ENCODE peak calls at places on chromosomes 11 and 22, in seven cellular contexts. L is transverse colon, E is K562, G is upper lobe of left lung, T is A549, B is GM12878, J is stomach. K is an unnamed sample.

GRCh38 chr11:69520186-69520585 is 38.7 kb downstream of the LINC01488 start:
- DNase-seq in L (no peak), J (no peak), E (no peak), T (no peak), B (no peak), G (no peak), K (no peak)

GRCh38 chr11:2468363-2469240 is 23.8 kb downstream of the KCNQ1 start:
- DNase-seq in L (no peak), J (peak; percentile 21), E (no peak), T (no peak), B (no peak), G (no peak), K (no peak)

GRCh38 chr11:11798586-11799438 is 43.0 kb upstream of the USP47 start:
- DNase-seq in J (peak; percentile 91), T (peak; percentile 78), L (peak; percentile 88), E (peak; percentile 83), G (peak; percentile 86), B (no peak), K (peak; percentile 79)

GRCh38 chr11:93054881-93055280 is 85.4 kb downstream of the MTNR1B start:
- DNase-seq in B (no peak), G (no peak), L (no peak), E (peak; percentile 30), T (peak; percentile 91), J (no peak), K (no peak)

GRCh38 chr11:123580557-123581275 is 73.7 kb downstream of the SCN3B start:
- DNase-seq in B (no peak), G (peak; percentile 73), J (peak; percentile 84), T (peak; percentile 65), E (peak; percentile 67), L (peak; percentile 73), K (no peak)

GRCh38 chr11:118109231-118109630 is 22.5 kb upstream of the SMIM35 start:
- DNase-seq in G (no peak), L (no peak), B (no peak), T (no peak), J (no peak), E (no peak), K (no peak)

GRCh38 chr11:133836076-133836548 is 9.2 kb downstream of the SPATA19 start:
- DNase-seq in E (no peak), L (no peak), J (no peak), G (no peak), T (no peak), B (no peak), K (no peak)

GRCh38 chr11:115360186-115360824 is 143.9 kb downstream of the CADM1 start:
- DNase-seq in J (no peak), E (no peak), B (no peak), G (no peak), L (no peak), T (no peak), K (no peak)

GRCh38 chr22:31604746-31605705 is 57.0 kb downstream of the PISD start:
- DNase-seq in E (no peak), B (no peak), L (no peak), T (no peak), J (no peak), G (no peak), K (no peak)

GRCh38 chr11:2400761-2401435 is 348 bp downstream of the TSSC4 start:
- DNase-seq in B (no peak), G (no peak), E (no peak), L (no peak), T (no peak), J (no peak), K (no peak)

GRCh38 chr11:123351375-123351774 is 78.7 kb upstream of the GRAMD1B start:
- DNase-seq in E (no peak), G (no peak), T (no peak), L (no peak), B (no peak), J (no peak), K (no peak)

DNA sequence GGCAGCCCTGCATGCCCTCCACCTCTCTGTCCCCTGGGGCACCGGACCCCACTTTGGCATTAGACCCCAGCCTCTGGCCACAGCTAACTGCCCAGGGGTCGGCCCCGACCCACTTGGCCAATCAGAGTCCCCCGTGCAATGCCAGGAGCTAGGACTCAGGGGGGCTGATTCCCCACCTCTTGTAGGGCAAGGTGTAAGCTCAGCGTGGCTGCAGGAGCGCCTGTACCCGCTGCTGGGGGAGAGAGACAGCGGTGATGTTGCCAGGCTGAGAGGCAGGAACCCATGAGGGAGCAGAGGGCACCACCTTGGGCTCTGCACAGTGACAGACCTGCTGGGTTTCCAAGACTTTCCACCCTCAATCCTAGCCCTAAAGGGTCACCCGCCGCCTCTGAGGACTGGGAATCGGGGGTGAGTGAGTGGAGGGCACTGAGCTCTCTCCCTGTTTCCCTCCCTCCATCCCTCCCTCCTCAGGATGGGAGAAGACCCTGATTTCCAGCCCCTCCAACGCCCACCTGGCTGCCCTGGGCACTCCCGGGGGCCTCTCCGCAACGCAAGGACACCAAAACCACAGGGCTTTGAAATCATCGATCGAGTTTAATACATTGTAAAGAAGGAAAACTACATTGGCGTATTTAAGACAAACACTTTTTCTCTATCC is 128.3 kb downstream of the ARHGAP8 start:
- DNase-seq in E (no peak), J (no peak), G (peak; percentile 17), L (no peak), B (no peak), T (no peak), K (no peak)
- TF ChIP-seq EP300 in E (no peak), J (no peak), G (no peak), L (no peak), B (no peak), T (no peak), K (no peak)

GRCh38 chr22:37538590-37539357 is 19.6 kb upstream of the CARD10 start:
- DNase-seq in T (peak; percentile 91), B (peak; percentile 80), E (peak; percentile 90), J (peak; percentile 95), L (peak; percentile 97), G (peak; percentile 97), K (peak; percentile 89)
- TF ChIP-seq EP300 in T (no peak), B (peak; percentile 37), E (no peak), J (no peak), L (no peak), G (no peak), K (peak; percentile 61)

GRCh38 chr11:10490032-10490397 is 35.0 kb downstream of the AMPD3 start:
- DNase-seq in L (no peak), E (peak; percentile 11), B (no peak), G (no peak), J (no peak), T (no peak), K (no peak)

GRCh38 chr11:10489444-10489785 is 34.4 kb downstream of the AMPD3 start:
- DNase-seq in J (no peak), E (no peak), T (no peak), G (no peak), B (no peak), L (no peak), K (no peak)

GRCh38 chr11:10492084-10492483 is 37.0 kb downstream of the AMPD3 start:
- DNase-seq in J (no peak), E (no peak), B (no peak), L (no peak), T (no peak), G (no peak), K (no peak)

GRCh38 chr11:10488581-10489443 is 33.7 kb downstream of the AMPD3 start:
- DNase-seq in T (no peak), L (peak; percentile 82), G (peak; percentile 36), B (peak; percentile 63), J (peak; percentile 71), E (no peak), K (no peak)

DNA sequence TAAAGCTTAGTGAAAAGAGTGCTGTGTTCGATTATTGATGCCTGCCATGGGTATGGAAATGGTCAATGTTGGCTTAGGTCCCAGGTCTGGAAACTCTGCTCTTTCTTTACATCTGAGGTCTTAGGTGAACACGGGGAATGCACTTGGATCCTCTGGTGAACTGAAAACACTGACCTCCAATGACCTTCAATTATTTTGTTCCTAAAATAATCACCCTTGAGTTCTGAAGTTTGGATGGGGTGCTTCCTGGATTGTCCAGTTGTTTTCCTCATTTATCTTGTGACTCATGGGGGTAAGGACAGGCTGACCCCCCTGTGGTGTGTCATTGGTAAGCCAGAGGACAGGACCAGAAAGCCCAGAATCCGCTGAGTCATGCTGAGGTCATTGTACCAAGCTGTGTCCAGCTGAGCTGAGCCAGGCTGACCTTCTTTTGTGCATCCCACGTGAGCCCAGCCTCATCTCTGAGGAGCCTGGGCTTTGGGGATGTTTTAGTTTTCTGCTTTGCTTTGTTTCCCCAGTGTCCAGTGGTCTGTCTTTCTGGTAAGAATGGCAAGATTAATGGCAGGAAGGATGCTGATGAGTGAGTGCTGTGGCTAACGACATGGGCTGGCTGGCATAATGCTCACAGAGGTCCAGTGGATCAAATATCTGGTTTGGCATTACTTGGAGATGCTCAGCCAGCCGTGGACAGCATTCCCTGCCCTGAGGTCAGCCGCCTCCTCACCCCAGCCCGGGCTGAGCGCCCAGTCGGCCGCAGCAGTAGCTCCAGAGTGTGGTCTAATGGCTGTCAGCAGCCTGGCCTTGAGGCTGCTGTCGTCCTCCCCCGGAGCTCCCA is 35.6 kb downstream of the AMPD3 start:
- DNase-seq in G (peak; percentile 84), J (peak; percentile 68), B (no peak), T (peak; percentile 88), L (peak; percentile 74), E (peak; percentile 93), K (peak; percentile 60)
- TF ChIP-seq EP300 in G (peak; percentile 60), J (no peak), B (no peak), T (peak; percentile 49), L (no peak), E (peak; percentile 69), K (peak; percentile 67)

GRCh38 chr11:10307022-10307410 is 2.1 kb downstream of the ADM start:
- DNase-seq in B (no peak), G (no peak), L (no peak), T (peak; percentile 85), E (no peak), J (no peak), K (no peak)

GRCh38 chr11:10308208-10308954 is 3.5 kb downstream of the ADM start:
- DNase-seq in G (no peak), L (no peak), E (no peak), T (no peak), B (no peak), J (no peak), K (no peak)

GRCh38 chr11:10305964-10306918 is 1.4 kb downstream of the ADM start:
- DNase-seq in B (no peak), L (peak; percentile 41), T (peak; percentile 38), E (no peak), G (no peak), J (peak; percentile 34), K (no peak)

GRCh38 chr11:10309163-10310093 is 4.6 kb downstream of the ADM start:
- DNase-seq in J (peak; percentile 91), E (peak; percentile 49), T (peak; percentile 82), B (no peak), L (peak; percentile 76), G (peak; percentile 82), K (no peak)

DNA sequence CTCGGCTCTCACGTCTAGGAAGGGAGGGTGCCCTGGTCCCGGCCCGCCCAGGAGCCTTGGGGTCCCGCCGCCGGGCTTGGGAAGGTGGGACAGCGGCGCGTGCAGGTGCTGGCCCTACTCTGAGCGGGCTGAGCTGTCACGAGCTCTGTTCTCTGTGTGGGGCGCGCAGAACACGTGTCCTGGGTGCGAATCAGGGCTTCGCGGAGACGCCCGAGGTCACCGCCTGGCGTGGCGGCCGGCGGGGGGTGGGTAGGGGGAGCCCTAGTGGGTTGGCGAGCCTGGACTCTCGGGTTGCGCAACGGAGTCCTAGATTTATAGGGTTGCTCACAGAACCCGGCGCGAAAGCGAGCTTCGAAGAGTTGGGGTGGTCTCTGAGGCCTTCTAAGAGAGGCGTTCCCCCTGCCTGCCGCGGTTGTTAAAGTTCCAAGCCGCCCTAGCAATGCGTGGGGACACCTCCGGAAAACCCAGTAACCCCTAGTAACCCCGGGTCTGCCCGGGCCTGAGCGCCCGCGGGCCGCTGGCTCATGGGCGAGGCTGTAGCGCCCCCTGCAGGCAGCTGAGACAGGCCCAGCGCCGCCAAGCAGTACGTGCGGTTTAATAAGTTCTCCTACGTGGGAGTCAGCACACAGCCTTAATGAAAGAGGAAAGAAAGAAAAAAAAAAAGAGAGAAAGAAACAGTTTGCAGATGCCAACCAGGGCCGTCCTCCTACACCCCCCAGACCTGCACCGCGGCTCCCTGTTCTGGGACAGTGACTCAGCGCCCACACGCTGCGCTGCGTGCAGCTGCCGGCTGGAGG is 2.7 kb downstream of the ADM start:
- DNase-seq in B (peak; percentile 60), J (peak; percentile 86), T (peak; percentile 93), E (peak; percentile 87), G (peak; percentile 81), L (peak; percentile 89), K (peak; percentile 83)
- TF ChIP-seq EP300 in B (no peak), J (no peak), T (peak; percentile 41), E (no peak), G (no peak), L (no peak), K (peak; percentile 64)